ENCODE peak calls at places on chromosomes 11 and 22, in seven cellular contexts. V is NCI-H446; Z is astrocyte of the cerebellum; J is activated CD8-positive, alpha-beta T cell treated with anti-CD3 and anti-CD28 coated beads, Interleukin-2, amount 10 ng/mL, durations not matched to agents 7 days and 5 days; K is fibroblast of pulmonary artery; P is astrocyte of the spinal cord; D is hypothalamus. A is an unnamed sample.

GRCh38 chr11:65479184-65480145 is 19.4 kb upstream of the MALAT1 start:
- DNase-seq in Z (no peak), D (peak; percentile 40), K (peak; percentile 94), V (no peak), J (no peak), P (peak; percentile 84), A (peak; percentile 76)

GRCh38 chr22:31177420-31178162 is 17.6 kb downstream of the RNF185 start:
- DNase-seq in K (peak; percentile 74), Z (peak; percentile 72), V (peak; percentile 15), P (peak; percentile 87), J (no peak), D (no peak), A (no peak)

GRCh38 chr11:119716475-119717057 is 12.4 kb downstream of the NECTIN1 start:
- DNase-seq in P (no peak), V (no peak), J (no peak), Z (no peak), K (no peak), D (no peak), A (no peak)

GRCh38 chr11:78216021-78216420 is 27.3 kb downstream of the USP35 start:
- DNase-seq in P (no peak), V (no peak), Z (no peak), D (no peak), J (no peak), K (no peak), A (no peak)

GRCh38 chr11:64685536-64685935 is 37.5 kb downstream of the NRXN2 start:
- DNase-seq in D (no peak), V (no peak), J (no peak), Z (no peak), P (no peak), K (no peak), A (no peak)

GRCh38 chr22:44793506-44794225 is 41.3 kb downstream of the ARHGAP8 start:
- DNase-seq in J (no peak), K (no peak), D (no peak), V (no peak), P (no peak), Z (no peak), A (no peak)

GRCh38 chr11:76512851-76513653 is 68.2 kb downstream of the EMSY start:
- DNase-seq in D (no peak), K (peak; percentile 69), J (no peak), P (peak; percentile 62), Z (peak; percentile 29), V (no peak), A (peak; percentile 68)

GRCh38 chr22:32237905-32238304 is 17.2 kb downstream of the SLC5A4 start:
- DNase-seq in K (no peak), J (no peak), D (no peak), V (no peak), P (no peak), Z (no peak), A (no peak)

GRCh38 chr11:111395081-111395480 is 16.0 kb upstream of the POU2AF1 start:
- DNase-seq in D (no peak), J (no peak), P (no peak), K (no peak), Z (no peak), V (no peak), A (no peak)

GRCh38 chr11:57746920-57747319 is 4.7 kb downstream of the BTBD18 start:
- DNase-seq in D (no peak), V (no peak), J (no peak), K (no peak), Z (no peak), P (no peak), A (no peak)

GRCh38 chr22:38834991-38835390 is 8.8 kb downstream of the NPTXR start:
- DNase-seq in P (no peak), Z (no peak), V (no peak), J (no peak), D (no peak), K (no peak), A (no peak)

GRCh38 chr11:92316410-92316809 is 91.8 kb downstream of the FAT3 start:
- DNase-seq in J (no peak), P (no peak), D (no peak), Z (no peak), K (no peak), V (no peak), A (no peak)

GRCh38 chr11:27694992-27695391 is 5.3 kb downstream of the BDNF start:
- DNase-seq in D (no peak), P (peak; percentile 62), Z (no peak), K (peak; percentile 68), J (no peak), V (peak; percentile 20), A (peak; percentile 65)

GRCh38 chr11:2772544-2773031 is 72.8 kb upstream of the KCNQ1OT1 start:
- DNase-seq in J (peak; percentile 51), D (no peak), K (peak; percentile 13), V (no peak), Z (no peak), P (peak; percentile 65), A (no peak)

GRCh38 chr22:30894371-30894740 is 74.2 kb downstream of the MORC2 start:
- DNase-seq in V (no peak), Z (no peak), K (no peak), P (no peak), J (no peak), D (no peak), A (no peak)

GRCh38 chr11:12110714-12111481 is 508 bp downstream of the MICAL2 start:
- DNase-seq in Z (no peak), J (peak; percentile 62), D (no peak), V (no peak), P (peak; percentile 49), K (no peak), A (peak; percentile 51)

GRCh38 chr11:95698939-95699562 is 90.5 kb downstream of the FAM76B start:
- DNase-seq in D (no peak), K (no peak), J (no peak), V (no peak), P (no peak), Z (no peak), A (no peak)

GRCh38 chr22:46068908-46069481 is 81.3 kb upstream of the PPARA start:
- DNase-seq in J (no peak), K (peak; percentile 39), D (no peak), V (no peak), Z (no peak), P (peak; percentile 85), A (peak; percentile 57)

GRCh38 chr11:126474888-126475626 is 119.6 kb downstream of the ST3GAL4 start:
- DNase-seq in D (no peak), P (peak; percentile 67), Z (no peak), V (no peak), J (no peak), K (no peak), A (peak; percentile 10)

GRCh38 chr22:20965104-20965887 is 1.8 kb upstream of the AIFM3 start:
- DNase-seq in D (no peak), V (no peak), K (no peak), P (no peak), J (no peak), Z (no peak), A (no peak)

GRCh38 chr11:11468919-11469318 is 115.9 kb upstream of the CSNK2A3 start:
- DNase-seq in P (peak; percentile 11), V (no peak), K (no peak), Z (no peak), J (no peak), D (no peak), A (no peak)

GRCh38 chr22:47188337-47189055 is 426.0 kb downstream of the TBC1D22A start:
- DNase-seq in D (no peak), J (no peak), K (no peak), Z (no peak), P (no peak), V (no peak), A (no peak)

GRCh38 chr11:118081241-118081958 is 4.5 kb downstream of the TMPRSS4 start:
- DNase-seq in D (no peak), J (no peak), Z (no peak), K (no peak), P (no peak), V (no peak), A (no peak)

GRCh38 chr11:34188181-34188580 is 82.8 kb downstream of the NAT10 start:
- DNase-seq in K (no peak), J (no peak), V (no peak), D (no peak), Z (no peak), P (no peak), A (no peak)

GRCh38 chr22:27060188-27060587 is 402.8 kb downstream of the MIAT start:
- DNase-seq in V (no peak), D (no peak), Z (no peak), K (no peak), P (no peak), J (no peak), A (no peak)